ENCODE peak calls at places on chromosomes 16 and 17, in five cellular contexts. W is activated naive CD8-positive, alpha-beta T cell treated with anti-CD3 and anti-CD28 coated beads, Interleukin-2, amount 50 U/mL, for 24 hours; P is A549; L is upper lobe of left lung; Q is tibial artery. I is an unnamed sample.

GRCh38 chr17:6191405-6192095 is 121.4 kb downstream of the WSCD1 start:
- DNase-seq in W (no peak), Q (no peak), L (no peak), P (no peak), I (no peak)

GRCh38 chr17:65678534-65678933 is 117.1 kb upstream of the AXIN2 start:
- DNase-seq in L (no peak), W (no peak), P (no peak), Q (no peak), I (no peak)

GRCh38 chr17:1518410-1518809 is 2.0 kb upstream of the INPP5K start:
- DNase-seq in Q (no peak), W (no peak), P (no peak), L (no peak), I (no peak)

GRCh38 chr16:3101018-3101840 is 2.1 kb upstream of the ZSCAN10 start:
- DNase-seq in Q (no peak), P (peak), L (peak), W (peak), I (no peak)

GRCh38 chr17:80260791-80261158 is at the start of gene RNF213:
- DNase-seq in L (peak), Q (peak), P (peak), W (peak), I (no peak)

GRCh38 chr16:85335584-85336492 is 223.6 kb upstream of the CIBAR2 start:
- DNase-seq in Q (no peak), P (no peak), W (no peak), L (no peak), I (no peak)

GRCh38 chr16:54455021-54455725 is 168.6 kb upstream of the IRX3 start:
- DNase-seq in P (no peak), Q (no peak), W (no peak), L (no peak), I (no peak)

GRCh38 chr17:49952912-49953497 is 16.0 kb upstream of the DLX4 start:
- DNase-seq in W (no peak), L (no peak), P (no peak), Q (no peak), I (no peak)

GRCh38 chr17:63665527-63666214 is 34.3 kb downstream of the LIMD2 start:
- DNase-seq in W (no peak), L (peak), Q (no peak), P (no peak), I (no peak)

GRCh38 chr16:9965079-9965478 is 217.1 kb downstream of the GRIN2A start:
- DNase-seq in P (no peak), Q (no peak), L (no peak), W (no peak), I (no peak)

GRCh38 chr17:73288534-73289302 is 23.1 kb downstream of the CDC42EP4 start:
- DNase-seq in L (peak), W (no peak), Q (peak), P (peak), I (no peak)

GRCh38 chr16:11372924-11373306 is 27.7 kb downstream of the RMI2 start:
- DNase-seq in Q (no peak), P (no peak), W (no peak), L (no peak), I (no peak)

GRCh38 chr16:81774348-81774747 is 4.7 kb upstream of the PLCG2 start:
- DNase-seq in W (no peak), P (no peak), Q (no peak), L (no peak), I (no peak)

GRCh38 chr17:42891539-42892152 is 9.0 kb upstream of the G6PC1 start:
- DNase-seq in W (no peak), Q (peak), L (peak), P (no peak), I (peak)

GRCh38 chr16:1351215-1351581 is 480 bp downstream of the TSR3 start:
- DNase-seq in P (no peak), Q (no peak), W (no peak), L (no peak), I (no peak)

GRCh38 chr17:75765981-75766380 is 989 bp upstream of the GALK1 start:
- DNase-seq in P (no peak), Q (no peak), L (peak), W (no peak), I (no peak)

GRCh38 chr17:179721-180379 is 1.6 kb downstream of the DOC2B start:
- DNase-seq in L (no peak), W (no peak), P (no peak), Q (no peak), I (no peak)

GRCh38 chr16:57862698-57863433 is 60.6 kb upstream of the KIFC3 start:
- DNase-seq in L (no peak), P (peak), W (no peak), Q (no peak), I (no peak)

GRCh38 chr16:88911148-88911945 is 44.9 kb upstream of the PABPN1L start:
- DNase-seq in Q (no peak), L (no peak), W (no peak), P (no peak), I (no peak)

GRCh38 chr17:5931611-5932010 is 138.6 kb upstream of the WSCD1 start:
- DNase-seq in Q (no peak), W (no peak), L (no peak), P (no peak), I (no peak)

GRCh38 chr16:66382171-66382965 is 15.9 kb downstream of the CDH5 start:
- DNase-seq in L (no peak), P (peak), W (no peak), Q (peak), I (no peak)

GRCh38 chr16:8851761-8852403 is 16.9 kb downstream of the CARHSP1 start:
- DNase-seq in P (no peak), Q (peak), W (no peak), L (peak), I (no peak)

GRCh38 chr17:37696366-37696765 is 48.5 kb downstream of the HNF1B start:
- DNase-seq in W (no peak), L (no peak), Q (no peak), P (no peak), I (no peak)

GRCh38 chr16:2339521-2340484 is 725 bp downstream of the ABCA3 start:
- DNase-seq in W (peak), P (peak), L (peak), Q (peak), I (no peak)

GRCh38 chr16:85428168-85428898 is 184.8 kb upstream of the GSE1 start:
- DNase-seq in W (peak), L (peak), P (peak), Q (no peak), I (no peak)

GRCh38 chr17:60039096-60039495 is 39.6 kb downstream of the HEATR6 start:
- DNase-seq in P (no peak), L (no peak), Q (no peak), W (no peak), I (no peak)

GRCh38 chr16:57422026-57422944 is 17.7 kb downstream of the CCL17 start:
- DNase-seq in W (no peak), P (peak), Q (peak), L (no peak), I (no peak)

GRCh38 chr16:7849891-7850290 is 517.2 kb downstream of the RBFOX1 start:
- DNase-seq in L (no peak), P (no peak), Q (no peak), W (no peak), I (no peak)

GRCh38 chr16:46743232-46743719 is 4.9 kb downstream of the MYLK3 start:
- DNase-seq in P (no peak), Q (peak), W (no peak), L (no peak), I (peak)